ENCODE peak calls at places on chromosomes 3 and 15, in ten cellular contexts. One of them, this sample, is unnamed.

GRCh38 chr15:57522148-57522547 is 69.6 kb upstream of the MYZAP start:
- DNase-seq in uterus: no peak
- DNase-seq in activated CD8-positive, alpha-beta T cell treated with anti-CD3 and anti-CD28 coated beads for 36 hours: no peak
- DNase-seq in B cell: no peak
- DNase-seq in gastrocnemius medialis: no peak
- DNase-seq in esophagus muscularis mucosa: no peak
- DNase-seq in brain microvascular endothelial cell: no peak
- DNase-seq in tibial nerve: no peak
- DNase-seq in lower leg skin: no peak
- DNase-seq in heart left ventricle: peak; percentile 48
- DNase-seq in this sample: no peak

GRCh38 chr3:115233021-115233420 is 85.9 kb upstream of the ZBTB20 start:
- DNase-seq in uterus: no peak
- DNase-seq in activated CD8-positive, alpha-beta T cell treated with anti-CD3 and anti-CD28 coated beads for 36 hours: no peak
- DNase-seq in B cell: no peak
- DNase-seq in gastrocnemius medialis: no peak
- DNase-seq in esophagus muscularis mucosa: no peak
- DNase-seq in brain microvascular endothelial cell: no peak
- DNase-seq in tibial nerve: no peak
- DNase-seq in lower leg skin: no peak
- DNase-seq in heart left ventricle: no peak
- DNase-seq in this sample: no peak

GRCh38 chr15:100601158-100601557 is 826 bp downstream of the LINS1 start:
- DNase-seq in uterus: no peak
- DNase-seq in activated CD8-positive, alpha-beta T cell treated with anti-CD3 and anti-CD28 coated beads for 36 hours: peak; percentile 75
- DNase-seq in B cell: peak; percentile 29
- DNase-seq in gastrocnemius medialis: no peak
- DNase-seq in esophagus muscularis mucosa: no peak
- DNase-seq in brain microvascular endothelial cell: no peak
- DNase-seq in tibial nerve: no peak
- DNase-seq in lower leg skin: no peak
- DNase-seq in heart left ventricle: no peak
- DNase-seq in this sample: no peak

GRCh38 chr3:127699098-127699945 is 26.6 kb downstream of the ABTB1 start:
- DNase-seq in uterus: no peak
- DNase-seq in activated CD8-positive, alpha-beta T cell treated with anti-CD3 and anti-CD28 coated beads for 36 hours: no peak
- DNase-seq in B cell: no peak
- DNase-seq in gastrocnemius medialis: no peak
- DNase-seq in esophagus muscularis mucosa: no peak
- DNase-seq in brain microvascular endothelial cell: no peak
- DNase-seq in tibial nerve: no peak
- DNase-seq in lower leg skin: no peak
- DNase-seq in heart left ventricle: no peak
- DNase-seq in this sample: no peak

GRCh38 chr3:44323341-44323955 is 15.1 kb upstream of the TCAIM start:
- DNase-seq in uterus: peak; percentile 63
- DNase-seq in activated CD8-positive, alpha-beta T cell treated with anti-CD3 and anti-CD28 coated beads for 36 hours: peak; percentile 77
- DNase-seq in B cell: peak; percentile 58
- DNase-seq in gastrocnemius medialis: peak; percentile 17
- DNase-seq in esophagus muscularis mucosa: no peak
- DNase-seq in brain microvascular endothelial cell: peak; percentile 63
- DNase-seq in tibial nerve: peak; percentile 73
- DNase-seq in lower leg skin: peak; percentile 55
- DNase-seq in heart left ventricle: peak; percentile 59
- DNase-seq in this sample: peak; percentile 31

GRCh38 chr3:147864754-147865354 is 455.7 kb downstream of the ZIC1 start:
- DNase-seq in uterus: no peak
- DNase-seq in activated CD8-positive, alpha-beta T cell treated with anti-CD3 and anti-CD28 coated beads for 36 hours: no peak
- DNase-seq in B cell: no peak
- DNase-seq in gastrocnemius medialis: no peak
- DNase-seq in esophagus muscularis mucosa: no peak
- DNase-seq in brain microvascular endothelial cell: no peak
- DNase-seq in tibial nerve: no peak
- DNase-seq in lower leg skin: no peak
- DNase-seq in heart left ventricle: no peak
- DNase-seq in this sample: no peak

GRCh38 chr3:74423867-74424266 is 190.6 kb downstream of the CNTN3 start:
- DNase-seq in uterus: no peak
- DNase-seq in activated CD8-positive, alpha-beta T cell treated with anti-CD3 and anti-CD28 coated beads for 36 hours: no peak
- DNase-seq in B cell: no peak
- DNase-seq in gastrocnemius medialis: no peak
- DNase-seq in esophagus muscularis mucosa: no peak
- DNase-seq in brain microvascular endothelial cell: no peak
- DNase-seq in tibial nerve: no peak
- DNase-seq in lower leg skin: no peak
- DNase-seq in heart left ventricle: no peak
- DNase-seq in this sample: no peak

GRCh38 chr15:73631915-73632669 is 1.1 kb downstream of the NPTN start:
- DNase-seq in uterus: peak; percentile 45
- DNase-seq in activated CD8-positive, alpha-beta T cell treated with anti-CD3 and anti-CD28 coated beads for 36 hours: peak; percentile 16
- DNase-seq in B cell: peak; percentile 14
- DNase-seq in gastrocnemius medialis: peak; percentile 15
- DNase-seq in esophagus muscularis mucosa: no peak
- DNase-seq in brain microvascular endothelial cell: no peak
- DNase-seq in tibial nerve: no peak
- DNase-seq in lower leg skin: peak; percentile 62
- DNase-seq in heart left ventricle: peak; percentile 70
- DNase-seq in this sample: no peak

GRCh38 chr15:70788114-70789049 is 25.0 kb upstream of the UACA start:
- DNase-seq in uterus: no peak
- DNase-seq in activated CD8-positive, alpha-beta T cell treated with anti-CD3 and anti-CD28 coated beads for 36 hours: no peak
- DNase-seq in B cell: no peak
- DNase-seq in gastrocnemius medialis: no peak
- DNase-seq in esophagus muscularis mucosa: no peak
- DNase-seq in brain microvascular endothelial cell: peak; percentile 71
- DNase-seq in tibial nerve: no peak
- DNase-seq in lower leg skin: no peak
- DNase-seq in heart left ventricle: no peak
- DNase-seq in this sample: no peak

GRCh38 chr15:83694538-83694937 is 40.6 kb downstream of the ADAMTSL3 start:
- DNase-seq in uterus: no peak
- DNase-seq in activated CD8-positive, alpha-beta T cell treated with anti-CD3 and anti-CD28 coated beads for 36 hours: no peak
- DNase-seq in B cell: no peak
- DNase-seq in gastrocnemius medialis: no peak
- DNase-seq in esophagus muscularis mucosa: no peak
- DNase-seq in brain microvascular endothelial cell: no peak
- DNase-seq in tibial nerve: no peak
- DNase-seq in lower leg skin: no peak
- DNase-seq in heart left ventricle: no peak
- DNase-seq in this sample: no peak

GRCh38 chr3:67630666-67631362 is 23.6 kb downstream of the SUCLG2 start:
- DNase-seq in uterus: no peak
- DNase-seq in activated CD8-positive, alpha-beta T cell treated with anti-CD3 and anti-CD28 coated beads for 36 hours: no peak
- DNase-seq in B cell: no peak
- DNase-seq in gastrocnemius medialis: no peak
- DNase-seq in esophagus muscularis mucosa: no peak
- DNase-seq in brain microvascular endothelial cell: no peak
- DNase-seq in tibial nerve: no peak
- DNase-seq in lower leg skin: no peak
- DNase-seq in heart left ventricle: no peak
- DNase-seq in this sample: no peak

GRCh38 chr3:65376426-65376825 is 662.3 kb downstream of the MAGI1 start:
- DNase-seq in uterus: no peak
- DNase-seq in activated CD8-positive, alpha-beta T cell treated with anti-CD3 and anti-CD28 coated beads for 36 hours: no peak
- DNase-seq in B cell: no peak
- DNase-seq in gastrocnemius medialis: no peak
- DNase-seq in esophagus muscularis mucosa: no peak
- DNase-seq in brain microvascular endothelial cell: no peak
- DNase-seq in tibial nerve: no peak
- DNase-seq in lower leg skin: no peak
- DNase-seq in heart left ventricle: no peak
- DNase-seq in this sample: no peak

GRCh38 chr15:39459538-39459937 is 121.3 kb upstream of the THBS1 start:
- DNase-seq in uterus: no peak
- DNase-seq in activated CD8-positive, alpha-beta T cell treated with anti-CD3 and anti-CD28 coated beads for 36 hours: no peak
- DNase-seq in B cell: no peak
- DNase-seq in gastrocnemius medialis: no peak
- DNase-seq in esophagus muscularis mucosa: peak; percentile 39
- DNase-seq in brain microvascular endothelial cell: no peak
- DNase-seq in tibial nerve: no peak
- DNase-seq in lower leg skin: no peak
- DNase-seq in heart left ventricle: no peak
- DNase-seq in this sample: no peak

GRCh38 chr3:69423756-69424155 is 37.9 kb upstream of the FRMD4B start:
- DNase-seq in uterus: no peak
- DNase-seq in activated CD8-positive, alpha-beta T cell treated with anti-CD3 and anti-CD28 coated beads for 36 hours: no peak
- DNase-seq in B cell: no peak
- DNase-seq in gastrocnemius medialis: no peak
- DNase-seq in esophagus muscularis mucosa: no peak
- DNase-seq in brain microvascular endothelial cell: no peak
- DNase-seq in tibial nerve: no peak
- DNase-seq in lower leg skin: no peak
- DNase-seq in heart left ventricle: no peak
- DNase-seq in this sample: no peak

GRCh38 chr3:50147447-50147846 is 7.7 kb upstream of the SEMA3F start:
- DNase-seq in uterus: no peak
- DNase-seq in activated CD8-positive, alpha-beta T cell treated with anti-CD3 and anti-CD28 coated beads for 36 hours: no peak
- DNase-seq in B cell: no peak
- DNase-seq in gastrocnemius medialis: no peak
- DNase-seq in esophagus muscularis mucosa: no peak
- DNase-seq in brain microvascular endothelial cell: no peak
- DNase-seq in tibial nerve: no peak
- DNase-seq in lower leg skin: no peak
- DNase-seq in heart left ventricle: no peak
- DNase-seq in this sample: no peak

DNA sequence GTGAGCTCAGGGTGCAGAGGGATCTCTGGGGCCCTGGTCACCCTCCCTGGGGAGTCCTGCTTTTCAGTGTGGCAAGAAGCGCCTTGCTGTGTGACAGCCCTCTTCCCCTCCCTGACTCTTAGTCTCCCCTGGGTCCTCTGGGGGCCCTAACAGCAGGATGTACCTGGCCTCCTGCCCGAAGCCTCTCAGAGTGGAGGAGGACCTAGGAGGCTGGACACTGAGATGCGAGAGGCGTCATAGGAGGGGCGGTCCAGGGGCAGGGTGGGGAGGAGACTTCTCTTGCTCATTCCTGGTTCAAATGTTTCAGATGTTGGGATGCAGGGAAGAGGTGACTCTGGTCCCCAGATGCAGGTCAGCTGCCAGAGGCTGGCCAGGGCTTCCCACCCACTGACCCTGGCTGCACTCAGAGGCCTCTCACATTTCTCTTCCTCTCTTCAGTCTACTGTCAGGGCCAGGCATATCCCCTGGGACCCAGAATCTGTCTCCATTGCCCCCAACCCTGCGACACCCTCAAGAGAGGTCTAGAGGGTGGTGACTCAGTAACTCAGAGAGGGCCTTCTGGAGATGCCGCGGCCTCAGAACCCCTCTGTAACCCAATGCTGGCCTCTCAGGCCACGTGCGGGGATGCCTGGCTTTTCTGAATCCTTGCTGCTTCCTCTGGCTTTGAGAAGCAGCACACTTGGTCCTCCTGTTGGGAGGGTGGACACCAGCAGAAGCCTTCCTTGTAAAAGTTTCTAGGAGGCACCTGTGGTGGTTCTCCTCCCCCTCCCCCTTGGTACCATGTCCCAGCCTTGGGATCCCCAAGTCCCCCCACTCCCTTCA is 25.9 kb downstream of the SNX33 start:
- DNase-seq in uterus: peak; percentile 92
- DNase-seq in activated CD8-positive, alpha-beta T cell treated with anti-CD3 and anti-CD28 coated beads for 36 hours: no peak
- DNase-seq in B cell: no peak
- DNase-seq in gastrocnemius medialis: no peak
- DNase-seq in esophagus muscularis mucosa: no peak
- DNase-seq in brain microvascular endothelial cell: peak; percentile 83
- DNase-seq in tibial nerve: peak; percentile 80
- DNase-seq in lower leg skin: no peak
- DNase-seq in heart left ventricle: peak; percentile 89
- DNase-seq in this sample: no peak
- TF ChIP-seq CTCF in uterus: no peak
- TF ChIP-seq CTCF in activated CD8-positive, alpha-beta T cell treated with anti-CD3 and anti-CD28 coated beads for 36 hours: no peak
- TF ChIP-seq CTCF in B cell: no peak
- TF ChIP-seq CTCF in gastrocnemius medialis: no peak
- TF ChIP-seq CTCF in esophagus muscularis mucosa: no peak
- TF ChIP-seq CTCF in brain microvascular endothelial cell: no peak
- TF ChIP-seq CTCF in tibial nerve: no peak
- TF ChIP-seq CTCF in lower leg skin: no peak
- TF ChIP-seq CTCF in heart left ventricle: no peak
- TF ChIP-seq CTCF in this sample: no peak

DNA sequence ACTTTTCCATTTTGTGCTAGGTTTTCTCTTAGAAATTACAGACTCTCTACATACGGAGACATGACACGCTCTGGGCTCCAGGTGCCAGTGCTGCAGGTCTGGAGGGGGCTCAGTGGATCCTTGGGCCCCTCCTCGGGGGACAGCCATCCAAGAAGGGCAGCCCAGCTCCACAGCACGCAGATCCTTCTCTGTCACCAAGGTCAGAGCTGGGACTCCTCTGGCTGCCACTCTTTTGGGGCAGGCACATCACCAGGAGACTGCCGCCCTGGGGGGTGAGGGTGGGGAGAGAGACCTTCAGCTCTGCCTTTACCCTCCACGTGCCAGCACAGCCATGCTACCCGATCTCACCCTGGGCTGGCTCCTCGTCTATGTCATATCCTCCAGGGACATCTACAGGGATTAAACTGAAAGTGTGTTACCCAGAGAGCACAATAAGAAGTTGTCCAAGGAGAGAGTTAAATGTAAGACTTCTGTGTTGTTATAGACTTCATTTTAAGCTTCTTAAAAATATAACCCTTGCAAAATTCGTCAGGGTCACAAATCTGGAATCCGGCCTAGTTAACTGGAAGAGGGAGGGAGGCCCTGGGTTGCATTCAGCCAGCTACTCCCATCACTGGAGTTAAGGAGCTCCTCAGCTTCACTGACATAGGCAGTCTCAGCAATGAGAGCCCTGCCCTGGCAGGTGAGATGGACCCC is 65.5 kb downstream of the ATP10A start:
- DNase-seq in uterus: no peak
- DNase-seq in activated CD8-positive, alpha-beta T cell treated with anti-CD3 and anti-CD28 coated beads for 36 hours: no peak
- DNase-seq in B cell: no peak
- DNase-seq in gastrocnemius medialis: no peak
- DNase-seq in esophagus muscularis mucosa: peak; percentile 90
- DNase-seq in brain microvascular endothelial cell: no peak
- DNase-seq in tibial nerve: no peak
- DNase-seq in lower leg skin: no peak
- DNase-seq in heart left ventricle: no peak
- DNase-seq in this sample: no peak
- TF ChIP-seq CTCF in uterus: no peak
- TF ChIP-seq CTCF in activated CD8-positive, alpha-beta T cell treated with anti-CD3 and anti-CD28 coated beads for 36 hours: no peak
- TF ChIP-seq CTCF in B cell: no peak
- TF ChIP-seq CTCF in gastrocnemius medialis: no peak
- TF ChIP-seq CTCF in esophagus muscularis mucosa: no peak
- TF ChIP-seq CTCF in brain microvascular endothelial cell: no peak
- TF ChIP-seq CTCF in tibial nerve: no peak
- TF ChIP-seq CTCF in lower leg skin: no peak
- TF ChIP-seq CTCF in heart left ventricle: no peak
- TF ChIP-seq CTCF in this sample: no peak

GRCh38 chr3:173733029-173733652 is 335.6 kb downstream of the NLGN1 start:
- DNase-seq in uterus: no peak
- DNase-seq in activated CD8-positive, alpha-beta T cell treated with anti-CD3 and anti-CD28 coated beads for 36 hours: no peak
- DNase-seq in B cell: no peak
- DNase-seq in gastrocnemius medialis: no peak
- DNase-seq in esophagus muscularis mucosa: no peak
- DNase-seq in brain microvascular endothelial cell: peak; percentile 62
- DNase-seq in tibial nerve: no peak
- DNase-seq in lower leg skin: no peak
- DNase-seq in heart left ventricle: no peak
- DNase-seq in this sample: no peak
- TF ChIP-seq CTCF in uterus: no peak
- TF ChIP-seq CTCF in activated CD8-positive, alpha-beta T cell treated with anti-CD3 and anti-CD28 coated beads for 36 hours: no peak
- TF ChIP-seq CTCF in B cell: no peak
- TF ChIP-seq CTCF in gastrocnemius medialis: no peak
- TF ChIP-seq CTCF in esophagus muscularis mucosa: peak; percentile 43
- TF ChIP-seq CTCF in brain microvascular endothelial cell: peak; percentile 67
- TF ChIP-seq CTCF in tibial nerve: peak; percentile 40
- TF ChIP-seq CTCF in lower leg skin: no peak
- TF ChIP-seq CTCF in heart left ventricle: peak; percentile 51
- TF ChIP-seq CTCF in this sample: no peak

GRCh38 chr3:54294214-54294613 is 171.9 kb downstream of the CACNA2D3 start:
- DNase-seq in uterus: no peak
- DNase-seq in activated CD8-positive, alpha-beta T cell treated with anti-CD3 and anti-CD28 coated beads for 36 hours: no peak
- DNase-seq in B cell: no peak
- DNase-seq in gastrocnemius medialis: no peak
- DNase-seq in esophagus muscularis mucosa: no peak
- DNase-seq in brain microvascular endothelial cell: no peak
- DNase-seq in tibial nerve: no peak
- DNase-seq in lower leg skin: no peak
- DNase-seq in heart left ventricle: no peak
- DNase-seq in this sample: no peak
- TF ChIP-seq CTCF in uterus: no peak
- TF ChIP-seq CTCF in activated CD8-positive, alpha-beta T cell treated with anti-CD3 and anti-CD28 coated beads for 36 hours: no peak
- TF ChIP-seq CTCF in B cell: no peak
- TF ChIP-seq CTCF in gastrocnemius medialis: no peak
- TF ChIP-seq CTCF in esophagus muscularis mucosa: no peak
- TF ChIP-seq CTCF in brain microvascular endothelial cell: no peak
- TF ChIP-seq CTCF in tibial nerve: no peak
- TF ChIP-seq CTCF in lower leg skin: no peak
- TF ChIP-seq CTCF in heart left ventricle: no peak
- TF ChIP-seq CTCF in this sample: no peak

This sample was measured in GM13976.